ENCODE peak calls at places on chromosomes 7 and 10, in eight cellular contexts. H is H9, F is A673, O is adrenal gland, Y is heart right ventricle, K is spleen, R is suprapubic skin, Q is ovary. G is an unnamed sample. For H3K4me1, the result is how much of the 10 kb centered on the place peaks cover.

GRCh38 chr10:75048669-75049098 is 62.8 kb upstream of the SAMD8 start:
- DNase-seq in O (no peak), Q (no peak), H (no peak), R (no peak), K (peak), Y (no peak), F (peak), G (no peak)

GRCh38 chr7:30225863-30226361 is 58.5 kb upstream of the ZNRF2 start:
- DNase-seq in K (peak), H (no peak), O (peak), Q (peak), R (no peak), Y (peak), F (no peak), G (peak)

GRCh38 chr10:43598447-43598846 is 7.8 kb upstream of the ZNF485 start:
- DNase-seq in R (no peak), H (no peak), O (peak), K (no peak), Y (peak), F (no peak), Q (no peak), G (no peak)

GRCh38 chr10:34994565-34995142 is 95.5 kb downstream of the CUL2 start:
- DNase-seq in K (no peak), R (no peak), O (peak), Q (peak), Y (peak), F (peak), H (peak), G (peak)

GRCh38 chr7:157426463-157427301 is 89.9 kb downstream of the DNAJB6 start:
- DNase-seq in K (peak), Q (no peak), R (peak), H (no peak), O (peak), F (no peak), Y (no peak), G (no peak)

GRCh38 chr10:29681700-29682444 is 47.1 kb upstream of the SVIL start:
- DNase-seq in O (peak), Y (no peak), F (no peak), H (no peak), K (peak), R (no peak), Q (no peak), G (peak)

GRCh38 chr10:2631557-2631956 is 435.8 kb upstream of the PFKP start:
- DNase-seq in O (no peak), Y (no peak), F (no peak), R (no peak), H (no peak), K (no peak), Q (no peak), G (no peak)

GRCh38 chr10:75404023-75404334 is 2.4 kb upstream of the ZNF503 start:
- DNase-seq in R (no peak), H (no peak), O (no peak), F (no peak), K (no peak), Y (no peak), Q (no peak), G (no peak)

GRCh38 chr7:5403442-5403841 is 20.2 kb downstream of the TNRC18 start:
- DNase-seq in F (no peak), H (no peak), Y (no peak), O (no peak), R (no peak), K (no peak), Q (no peak), G (no peak)

GRCh38 chr7:2818653-2819052 is 25.5 kb downstream of the GNA12 start:
- DNase-seq in F (no peak), K (no peak), H (no peak), Y (no peak), R (no peak), O (no peak), Q (no peak), G (no peak)

GRCh38 chr7:157474685-157475084 is 137.9 kb downstream of the DNAJB6 start:
- DNase-seq in H (peak), R (no peak), Y (no peak), K (peak), Q (peak), O (no peak), F (peak), G (no peak)

GRCh38 chr10:93926613-93927012 is 32.8 kb downstream of the SLC35G1 start:
- DNase-seq in Y (no peak), F (no peak), Q (no peak), H (no peak), K (no peak), O (no peak), R (no peak), G (no peak)

GRCh38 chr7:48246073-48246472 is 74.8 kb downstream of the ABCA13 start:
- DNase-seq in K (no peak), R (no peak), Q (no peak), F (no peak), Y (no peak), O (no peak), H (no peak), G (no peak)

GRCh38 chr7:107600816-107601215 is 20.8 kb downstream of the BCAP29 start:
- DNase-seq in H (no peak), Q (no peak), Y (no peak), R (no peak), O (no peak), F (no peak), K (no peak), G (no peak)

GRCh38 chr7:82469207-82469606 is 25.6 kb upstream of the CACNA2D1 start:
- DNase-seq in O (no peak), F (no peak), H (no peak), K (no peak), R (no peak), Q (no peak), Y (no peak), G (no peak)

GRCh38 chr7:20229652-20230500 is 12.7 kb upstream of the MACC1 start:
- DNase-seq in R (no peak), H (no peak), F (peak), K (no peak), Y (no peak), Q (no peak), O (peak), G (no peak)

GRCh38 chr7:123401295-123401694 is 133.1 kb downstream of the IQUB start:
- DNase-seq in Q (no peak), K (no peak), H (peak), R (no peak), Y (no peak), O (no peak), F (peak), G (no peak)

GRCh38 chr10:7085147-7085912 is 325.5 kb downstream of the SFMBT2 start:
- DNase-seq in Y (no peak), H (no peak), R (no peak), K (no peak), F (no peak), Q (no peak), O (no peak), G (no peak)

GRCh38 chr10:80187465-80188409 is 17.6 kb downstream of the ANXA11 start:
- DNase-seq in F (no peak), H (no peak), O (no peak), R (no peak), Q (no peak), Y (no peak), K (peak), G (no peak)

GRCh38 chr7:46257766-46258448 is 336.8 kb upstream of the IGFBP3 start:
- DNase-seq in H (no peak), O (no peak), Q (no peak), Y (no peak), R (no peak), K (no peak), F (no peak), G (no peak)

GRCh38 chr7:116601426-116601825 is 70.6 kb upstream of the MET start:
- DNase-seq in R (no peak), O (no peak), K (no peak), H (no peak), Y (no peak), Q (no peak), F (peak), G (no peak)

GRCh38 chr7:100629117-100629711 is 12.1 kb downstream of the TFR2 start:
- DNase-seq in H (peak), O (peak), F (peak), Y (no peak), R (no peak), Q (no peak), K (no peak), G (no peak)

GRCh38 chr10:22573820-22574569 is 140.4 kb downstream of the PIP4K2A start:
- DNase-seq in F (peak), Y (peak), R (no peak), K (no peak), Q (no peak), O (peak), H (no peak), G (no peak)

GRCh38 chr7:130149575-130150139 is 55.5 kb downstream of the TMEM209 start:
- DNase-seq in Y (no peak), R (no peak), H (no peak), Q (no peak), O (no peak), F (no peak), K (peak), G (peak)

GRCh38 chr10:48945441-48946143 is 6.0 kb upstream of the LRRC18 start:
- DNase-seq in O (no peak), K (no peak), H (no peak), R (no peak), F (no peak), Q (no peak), Y (no peak), G (no peak)

GRCh38 chr10:19817251-19818046 is 1.2 kb downstream of the PLXDC2 start:
- DNase-seq in O (peak), Q (peak), H (peak), F (peak), K (peak), R (peak), Y (peak), G (no peak)

GRCh38 chr10:103413540-103413939 is 17.1 kb downstream of the PDCD11 start:
- DNase-seq in H (no peak), F (no peak), Y (no peak), O (no peak), R (no peak), K (no peak), Q (no peak), G (no peak)

GRCh38 chr7:45686441-45687184 is 112.4 kb downstream of the ADCY1 start:
- DNase-seq in F (no peak), O (no peak), H (no peak), Q (no peak), R (no peak), K (peak), Y (no peak), G (no peak)

GRCh38 chr10:27911645-27912044 is 87.2 kb downstream of the ODAD2 start:
- DNase-seq in Q (no peak), O (no peak), F (peak), Y (no peak), H (peak), R (no peak), K (no peak), G (no peak)

GRCh38 chr10:132076578-132077081 is 10.9 kb downstream of the JAKMIP3 start:
- DNase-seq in O (no peak), F (no peak), Q (no peak), R (peak), K (no peak), Y (no peak), H (no peak), G (no peak)

GRCh38 chr10:1188556-1189135 is 132.5 kb downstream of the WDR37 start:
- DNase-seq in O (no peak), H (no peak), F (no peak), R (peak), Y (no peak), Q (no peak), K (no peak), G (no peak)

GRCh38 chr7:1530946-1531262 is 402 bp downstream of the MAFK start:
- DNase-seq in F (no peak), K (no peak), O (no peak), Q (no peak), Y (no peak), R (no peak), H (no peak), G (no peak)

GRCh38 chr10:60031664-60032063 is 125.3 kb upstream of the CCDC6 start:
- DNase-seq in Y (no peak), O (no peak), F (no peak), K (no peak), R (no peak), Q (no peak), H (no peak), G (peak)

GRCh38 chr10:122953827-122954730 is at the start of gene C10orf88:
- DNase-seq in R (peak), K (peak), O (peak), H (peak), Y (peak), Q (peak), F (peak), G (peak)

GRCh38 chr7:536231-536630 is 16.6 kb upstream of the PDGFA start:
- DNase-seq in H (no peak), Y (no peak), Q (no peak), R (no peak), K (no peak), F (no peak), O (no peak), G (no peak)

GRCh38 chr7:88214456-88214855 is 5.4 kb downstream of the SRI start:
- DNase-seq in H (no peak), F (no peak), O (no peak), Q (no peak), K (no peak), R (no peak), Y (no peak), G (no peak)

GRCh38 chr10:109183366-109183765 is 739.9 kb downstream of the XPNPEP1 start:
- DNase-seq in F (no peak), Q (no peak), Y (no peak), R (no peak), O (no peak), H (no peak), K (no peak), G (no peak)

GRCh38 chr7:48101880-48102448 is 12.9 kb downstream of the UPP1 start:
- DNase-seq in K (no peak), R (no peak), O (no peak), Y (no peak), F (no peak), H (no peak), Q (no peak), G (no peak)

GRCh38 chr7:22430457-22430856 is 69.5 kb downstream of the STEAP1B start:
- DNase-seq in H (no peak), Y (no peak), Q (no peak), O (no peak), R (no peak), K (no peak), F (no peak), G (no peak)
- H3K4me1 ChIP-seq in H (under half), Y (under half), Q (under half), O (under half), R (under half), K (under half), F (under half), G (under half)

DNA sequence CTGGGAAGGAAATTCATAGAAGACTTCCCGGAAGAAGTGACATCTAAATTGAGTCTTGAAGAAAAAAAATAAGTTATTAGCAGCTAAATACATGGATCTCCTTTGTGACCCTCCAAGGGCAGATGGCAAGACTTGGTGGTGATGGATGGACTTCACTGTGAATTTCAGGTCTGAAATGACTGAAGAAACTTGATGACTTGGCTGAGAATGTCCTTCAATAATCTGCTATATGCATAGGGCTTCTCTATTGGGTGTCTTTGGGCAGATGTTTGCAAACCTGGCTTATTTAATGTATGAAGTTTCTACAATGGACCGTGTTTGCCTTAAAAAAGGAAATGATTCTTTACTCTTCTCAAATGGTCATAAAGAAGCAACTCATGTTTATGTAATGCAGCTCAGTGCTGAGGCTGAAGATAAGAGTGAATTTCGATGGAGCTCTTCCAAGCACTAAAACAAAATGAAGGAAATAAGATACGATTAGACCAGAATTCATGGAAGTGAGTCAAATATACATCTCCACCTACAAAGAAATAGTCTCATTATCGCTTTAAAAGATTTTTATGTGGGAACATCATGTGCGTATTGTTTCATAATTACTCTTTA is 116.6 kb upstream of the WDR11 start:
- DNase-seq in H (no peak), O (no peak), Y (no peak), R (no peak), F (no peak), Q (no peak), K (no peak), G (no peak)
- H3K4me1 ChIP-seq in H (under half), O (under half), Y (under half), R (under half), F (under half), Q (under half), K (under half), G (under half)

DNA sequence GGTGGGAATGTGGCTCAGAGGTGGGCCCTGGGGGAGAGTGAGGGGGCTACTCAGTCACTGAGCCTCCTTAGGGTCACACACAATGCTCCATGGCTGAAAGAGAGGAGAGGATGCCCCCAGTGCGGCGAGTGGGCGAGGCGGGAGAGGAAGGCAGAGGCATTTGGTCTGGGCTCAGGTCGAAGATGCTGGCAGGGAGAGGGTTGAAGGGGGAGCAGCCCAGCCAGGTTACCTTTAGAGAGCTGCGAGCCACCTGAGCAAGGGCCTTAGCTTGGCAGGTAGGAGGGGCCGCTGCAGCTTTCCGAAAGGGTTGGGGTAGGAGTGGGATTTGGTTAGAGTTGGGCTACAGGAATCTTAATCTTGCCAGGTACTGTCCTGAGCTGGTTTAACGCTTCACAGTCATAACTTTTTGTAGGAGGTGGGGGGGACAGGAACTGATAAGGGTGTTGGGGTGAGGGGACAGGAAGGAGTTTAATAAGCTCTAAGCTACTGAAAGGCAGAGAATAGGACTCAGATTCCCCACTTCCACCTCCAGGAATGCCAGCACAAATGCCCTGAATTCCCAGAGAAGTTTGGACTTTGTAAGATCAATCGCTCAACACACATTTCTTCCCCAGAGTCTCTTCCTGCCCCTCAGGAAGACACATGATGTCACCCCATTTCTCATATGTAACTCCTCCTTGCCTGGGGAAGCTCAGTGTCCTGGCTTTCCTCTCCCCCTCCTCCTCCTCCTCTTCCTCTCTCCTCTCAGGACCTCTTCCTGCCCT is 4.9 kb upstream of the LOXL4 start:
- DNase-seq in H (peak), Q (no peak), O (no peak), F (no peak), Y (no peak), R (no peak), K (no peak), G (no peak)
- H3K4me1 ChIP-seq in H (under half), Q (under half), O (under half), F (under half), Y (under half), R (under half), K (under half), G (under half)

GRCh38 chr10:3665316-3665908 is 119.6 kb downstream of the KLF6 start:
- DNase-seq in F (no peak), H (no peak), R (no peak), Q (no peak), Y (no peak), K (no peak), O (no peak), G (no peak)

GRCh38 chr10:3660753-3661152 is 124.3 kb downstream of the KLF6 start:
- DNase-seq in Y (no peak), Q (no peak), F (no peak), R (no peak), K (no peak), H (no peak), O (no peak), G (no peak)

GRCh38 chr10:3659518-3659917 is 125.5 kb downstream of the KLF6 start:
- DNase-seq in Y (no peak), R (no peak), Q (no peak), O (no peak), H (no peak), F (no peak), K (no peak), G (no peak)

GRCh38 chr10:3661271-3661670 is 123.7 kb downstream of the KLF6 start:
- DNase-seq in R (no peak), O (no peak), Q (no peak), Y (no peak), K (no peak), F (no peak), H (no peak), G (no peak)

DNA sequence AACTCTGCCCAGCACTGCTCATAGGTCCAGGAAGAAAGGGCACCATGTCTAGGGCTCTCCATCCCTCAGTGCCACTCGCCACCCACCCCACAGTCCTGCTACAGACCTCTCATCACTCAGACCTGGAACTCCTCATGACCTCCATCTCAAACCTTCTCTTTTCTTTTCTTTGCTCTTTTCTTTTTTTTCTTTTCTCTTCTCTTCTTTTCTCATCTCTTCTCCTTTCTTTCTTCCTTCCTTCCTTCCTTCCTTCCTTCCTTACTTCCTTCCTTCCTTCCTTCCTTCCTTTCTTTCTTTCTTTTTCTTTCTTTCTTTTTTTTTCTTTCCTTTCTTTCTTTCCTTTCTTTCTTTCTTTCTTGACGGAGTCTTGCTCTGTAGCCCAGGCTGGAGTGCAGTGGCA is 122.2 kb downstream of the KLF6 start:
- DNase-seq in O (no peak), R (no peak), K (no peak), H (no peak), F (no peak), Y (no peak), Q (no peak), G (no peak)
- H3K4me1 ChIP-seq in O (under half), R (under half), K (under half), H (under half), F (under half), Y (under half), Q (under half), G (under half)

GRCh38 chr10:114537791-114538543 is 120.1 kb downstream of the ABLIM1 start:
- DNase-seq in K (no peak), Q (no peak), R (no peak), H (no peak), F (peak), Y (no peak), O (no peak), G (no peak)
- H3K4me1 ChIP-seq in K (under half), Q (under half), R (under half), H (under half), F (under half), Y (half or more), O (under half), G (under half)

GRCh38 chr10:90985301-90985700 is 64.4 kb upstream of the ANKRD1 start:
- DNase-seq in Q (no peak), R (no peak), O (no peak), F (no peak), Y (no peak), K (no peak), H (no peak), G (peak)

GRCh38 chr10:90988024-90988423 is 67.1 kb upstream of the ANKRD1 start:
- DNase-seq in K (no peak), R (no peak), Q (no peak), F (no peak), O (no peak), Y (no peak), H (no peak), G (no peak)

GRCh38 chr10:90987383-90987782 is 66.5 kb upstream of the ANKRD1 start:
- DNase-seq in R (no peak), Y (no peak), H (no peak), F (no peak), Q (no peak), K (no peak), O (no peak), G (no peak)

GRCh38 chr10:90986136-90986760 is 65.4 kb upstream of the ANKRD1 start:
- DNase-seq in F (no peak), O (no peak), Q (no peak), H (no peak), K (no peak), Y (peak), R (no peak), G (no peak)

GRCh38 chr10:90986870-90987269 is 66.0 kb upstream of the ANKRD1 start:
- DNase-seq in R (no peak), H (no peak), Q (no peak), O (no peak), Y (no peak), F (no peak), K (no peak), G (no peak)
- H3K4me1 ChIP-seq in R (under half), H (under half), Q (under half), O (under half), Y (under half), F (under half), K (under half), G (under half)